ENCODE peak calls at places on chromosomes 12 and 14, in five cellular contexts. One of them, this sample, is unnamed.

GRCh38 chr12:8846305-8846704 is 23.9 kb downstream of the A2ML1 start:
- DNase-seq in adrenal gland: no peak
- DNase-seq in heart right ventricle: no peak
- DNase-seq in right cardiac atrium: no peak
- DNase-seq in mesenchymal stem cell: no peak
- DNase-seq in this sample: no peak

GRCh38 chr12:112551681-112552080 is 132.9 kb downstream of the PTPN11 start:
- DNase-seq in adrenal gland: no peak
- DNase-seq in heart right ventricle: no peak
- DNase-seq in right cardiac atrium: no peak
- DNase-seq in mesenchymal stem cell: no peak
- DNase-seq in this sample: no peak

GRCh38 chr12:56682323-56682722 is 5.8 kb downstream of the PTGES3 start:
- DNase-seq in adrenal gland: peak
- DNase-seq in heart right ventricle: no peak
- DNase-seq in right cardiac atrium: no peak
- DNase-seq in mesenchymal stem cell: no peak
- DNase-seq in this sample: no peak

GRCh38 chr14:59251811-59252771 is 63.6 kb downstream of the DAAM1 start:
- DNase-seq in adrenal gland: no peak
- DNase-seq in heart right ventricle: no peak
- DNase-seq in right cardiac atrium: no peak
- DNase-seq in mesenchymal stem cell: peak
- DNase-seq in this sample: no peak

GRCh38 chr14:77059276-77059934 is 30.9 kb upstream of the IRF2BPL start:
- DNase-seq in adrenal gland: peak
- DNase-seq in heart right ventricle: no peak
- DNase-seq in right cardiac atrium: peak
- DNase-seq in mesenchymal stem cell: peak
- DNase-seq in this sample: peak

GRCh38 chr14:36295642-36296627 is 24.5 kb downstream of the MBIP start:
- DNase-seq in adrenal gland: no peak
- DNase-seq in heart right ventricle: no peak
- DNase-seq in right cardiac atrium: no peak
- DNase-seq in mesenchymal stem cell: no peak
- DNase-seq in this sample: no peak

GRCh38 chr12:68113644-68114043 is 45.9 kb downstream of the IFNG start:
- DNase-seq in adrenal gland: no peak
- DNase-seq in heart right ventricle: no peak
- DNase-seq in right cardiac atrium: no peak
- DNase-seq in mesenchymal stem cell: no peak
- DNase-seq in this sample: peak

GRCh38 chr12:59632408-59632807 is 36.6 kb downstream of the SLC16A7 start:
- DNase-seq in adrenal gland: peak
- DNase-seq in heart right ventricle: no peak
- DNase-seq in right cardiac atrium: no peak
- DNase-seq in mesenchymal stem cell: no peak
- DNase-seq in this sample: no peak

GRCh38 chr14:104422301-104423223 is 157.0 kb upstream of the C14orf180 start:
- DNase-seq in adrenal gland: peak
- DNase-seq in heart right ventricle: no peak
- DNase-seq in right cardiac atrium: no peak
- DNase-seq in mesenchymal stem cell: no peak
- DNase-seq in this sample: no peak

GRCh38 chr12:94622475-94622874 is 27.9 kb downstream of the TMCC3 start:
- DNase-seq in adrenal gland: peak
- DNase-seq in heart right ventricle: peak
- DNase-seq in right cardiac atrium: no peak
- DNase-seq in mesenchymal stem cell: no peak
- DNase-seq in this sample: no peak

GRCh38 chr14:104143071-104143470 is 4.7 kb downstream of the KIF26A start:
- DNase-seq in adrenal gland: peak
- DNase-seq in heart right ventricle: no peak
- DNase-seq in right cardiac atrium: peak
- DNase-seq in mesenchymal stem cell: no peak
- DNase-seq in this sample: no peak

GRCh38 chr12:69464433-69464832 is 5.8 kb upstream of the FRS2 start:
- DNase-seq in adrenal gland: no peak
- DNase-seq in heart right ventricle: no peak
- DNase-seq in right cardiac atrium: no peak
- DNase-seq in mesenchymal stem cell: no peak
- DNase-seq in this sample: no peak

GRCh38 chr12:109309441-109310246 is 560 bp upstream of the FOXN4 start:
- DNase-seq in adrenal gland: no peak
- DNase-seq in heart right ventricle: no peak
- DNase-seq in right cardiac atrium: no peak
- DNase-seq in mesenchymal stem cell: no peak
- DNase-seq in this sample: peak

GRCh38 chr12:116346222-116346621 is 68.7 kb upstream of the MED13L start:
- DNase-seq in adrenal gland: peak
- DNase-seq in heart right ventricle: no peak
- DNase-seq in right cardiac atrium: peak
- DNase-seq in mesenchymal stem cell: peak
- DNase-seq in this sample: peak

GRCh38 chr14:34301107-34301734 is 160.8 kb downstream of the SPTSSA start:
- DNase-seq in adrenal gland: no peak
- DNase-seq in heart right ventricle: no peak
- DNase-seq in right cardiac atrium: no peak
- DNase-seq in mesenchymal stem cell: peak
- DNase-seq in this sample: peak

GRCh38 chr14:24900281-24900868 is 149.6 kb downstream of the STXBP6 start:
- DNase-seq in adrenal gland: no peak
- DNase-seq in heart right ventricle: no peak
- DNase-seq in right cardiac atrium: no peak
- DNase-seq in mesenchymal stem cell: no peak
- DNase-seq in this sample: no peak

GRCh38 chr12:7130791-7131501 is 775 bp downstream of the CLSTN3 start:
- DNase-seq in adrenal gland: peak
- DNase-seq in heart right ventricle: no peak
- DNase-seq in right cardiac atrium: no peak
- DNase-seq in mesenchymal stem cell: peak
- DNase-seq in this sample: no peak

GRCh38 chr14:54109521-54110120 is 153.0 kb upstream of the BMP4 start:
- DNase-seq in adrenal gland: no peak
- DNase-seq in heart right ventricle: no peak
- DNase-seq in right cardiac atrium: no peak
- DNase-seq in mesenchymal stem cell: no peak
- DNase-seq in this sample: no peak

GRCh38 chr12:14638066-14638465 is 58.3 kb downstream of the GUCY2C start:
- DNase-seq in adrenal gland: no peak
- DNase-seq in heart right ventricle: no peak
- DNase-seq in right cardiac atrium: no peak
- DNase-seq in mesenchymal stem cell: no peak
- DNase-seq in this sample: peak

GRCh38 chr12:123478762-123479161 is 20.8 kb downstream of the SNRNP35 start:
- DNase-seq in adrenal gland: peak
- DNase-seq in heart right ventricle: peak
- DNase-seq in right cardiac atrium: peak
- DNase-seq in mesenchymal stem cell: no peak
- DNase-seq in this sample: no peak

GRCh38 chr12:1448321-1448720 is 146.1 kb downstream of the FBXL14 start:
- DNase-seq in adrenal gland: no peak
- DNase-seq in heart right ventricle: no peak
- DNase-seq in right cardiac atrium: no peak
- DNase-seq in mesenchymal stem cell: peak
- DNase-seq in this sample: no peak
- H3K27ac ChIP-seq in adrenal gland: no peak
- H3K27ac ChIP-seq in heart right ventricle: no peak
- H3K27ac ChIP-seq in right cardiac atrium: no peak
- H3K27ac ChIP-seq in mesenchymal stem cell: no peak
- H3K27ac ChIP-seq in this sample: no peak

GRCh38 chr12:131756441-131756840 is 45.6 kb downstream of the SFSWAP start:
- DNase-seq in adrenal gland: no peak
- DNase-seq in heart right ventricle: no peak
- DNase-seq in right cardiac atrium: no peak
- DNase-seq in mesenchymal stem cell: no peak
- DNase-seq in this sample: no peak

GRCh38 chr12:131759176-131759575 is 48.3 kb downstream of the SFSWAP start:
- DNase-seq in adrenal gland: no peak
- DNase-seq in heart right ventricle: no peak
- DNase-seq in right cardiac atrium: no peak
- DNase-seq in mesenchymal stem cell: no peak
- DNase-seq in this sample: no peak

GRCh38 chr12:131758016-131758739 is 47.3 kb downstream of the SFSWAP start:
- DNase-seq in adrenal gland: no peak
- DNase-seq in heart right ventricle: peak
- DNase-seq in right cardiac atrium: no peak
- DNase-seq in mesenchymal stem cell: no peak
- DNase-seq in this sample: no peak

GRCh38 chr12:131755305-131756113 is 44.6 kb downstream of the SFSWAP start:
- DNase-seq in adrenal gland: no peak
- DNase-seq in heart right ventricle: no peak
- DNase-seq in right cardiac atrium: no peak
- DNase-seq in mesenchymal stem cell: peak
- DNase-seq in this sample: peak

GRCh38 chr12:131757111-131757510 is 46.2 kb downstream of the SFSWAP start:
- DNase-seq in adrenal gland: no peak
- DNase-seq in heart right ventricle: no peak
- DNase-seq in right cardiac atrium: no peak
- DNase-seq in mesenchymal stem cell: no peak
- DNase-seq in this sample: no peak
- H3K27ac ChIP-seq in adrenal gland: no peak
- H3K27ac ChIP-seq in heart right ventricle: no peak
- H3K27ac ChIP-seq in right cardiac atrium: no peak
- H3K27ac ChIP-seq in mesenchymal stem cell: no peak
- H3K27ac ChIP-seq in this sample: no peak

DNA sequence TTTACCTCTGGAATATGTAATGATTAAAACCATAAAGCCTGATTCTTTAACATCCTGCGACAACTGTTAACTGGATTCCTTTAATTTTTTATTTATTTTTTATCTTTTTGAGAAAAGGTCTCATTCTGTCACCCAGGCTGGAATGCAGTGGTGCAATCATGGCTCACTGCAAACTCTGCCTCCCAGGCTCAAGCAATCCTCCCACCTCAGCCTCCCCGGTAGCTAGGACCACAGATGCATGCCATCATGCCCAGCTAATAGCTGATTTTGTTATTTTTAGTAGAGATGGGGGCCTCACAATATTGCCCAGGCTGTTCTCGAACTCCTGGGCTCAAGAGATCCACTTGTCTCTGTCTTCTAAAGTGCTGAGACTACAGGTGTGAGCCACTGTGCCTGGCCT is 3.7 kb downstream of the MYBPC1 start:
- DNase-seq in adrenal gland: no peak
- DNase-seq in heart right ventricle: no peak
- DNase-seq in right cardiac atrium: no peak
- DNase-seq in mesenchymal stem cell: no peak
- DNase-seq in this sample: no peak
- H3K27ac ChIP-seq in adrenal gland: no peak
- H3K27ac ChIP-seq in heart right ventricle: no peak
- H3K27ac ChIP-seq in right cardiac atrium: no peak
- H3K27ac ChIP-seq in mesenchymal stem cell: no peak
- H3K27ac ChIP-seq in this sample: no peak

GRCh38 chr12:64457036-64457435 is 5.1 kb downstream of the TBK1 start:
- DNase-seq in adrenal gland: no peak
- DNase-seq in heart right ventricle: no peak
- DNase-seq in right cardiac atrium: no peak
- DNase-seq in mesenchymal stem cell: peak
- DNase-seq in this sample: no peak

GRCh38 chr12:64456119-64456518 is 4.2 kb downstream of the TBK1 start:
- DNase-seq in adrenal gland: no peak
- DNase-seq in heart right ventricle: no peak
- DNase-seq in right cardiac atrium: no peak
- DNase-seq in mesenchymal stem cell: no peak
- DNase-seq in this sample: no peak

GRCh38 chr12:64459388-64460024 is 7.6 kb downstream of the TBK1 start:
- DNase-seq in adrenal gland: no peak
- DNase-seq in heart right ventricle: peak
- DNase-seq in right cardiac atrium: no peak
- DNase-seq in mesenchymal stem cell: peak
- DNase-seq in this sample: no peak

GRCh38 chr12:64457466-64457865 is 5.5 kb downstream of the TBK1 start:
- DNase-seq in adrenal gland: no peak
- DNase-seq in heart right ventricle: no peak
- DNase-seq in right cardiac atrium: no peak
- DNase-seq in mesenchymal stem cell: no peak
- DNase-seq in this sample: no peak

GRCh38 chr12:64457923-64458322 is 6.0 kb downstream of the TBK1 start:
- DNase-seq in adrenal gland: no peak
- DNase-seq in heart right ventricle: no peak
- DNase-seq in right cardiac atrium: no peak
- DNase-seq in mesenchymal stem cell: no peak
- DNase-seq in this sample: no peak
- H3K27ac ChIP-seq in adrenal gland: peak
- H3K27ac ChIP-seq in heart right ventricle: no peak
- H3K27ac ChIP-seq in right cardiac atrium: no peak
- H3K27ac ChIP-seq in mesenchymal stem cell: no peak
- H3K27ac ChIP-seq in this sample: no peak

GRCh38 chr12:29320295-29321090 is 60.5 kb downstream of the ERGIC2 start:
- DNase-seq in adrenal gland: no peak
- DNase-seq in heart right ventricle: no peak
- DNase-seq in right cardiac atrium: no peak
- DNase-seq in mesenchymal stem cell: peak
- DNase-seq in this sample: no peak
- H3K27ac ChIP-seq in adrenal gland: no peak
- H3K27ac ChIP-seq in heart right ventricle: no peak
- H3K27ac ChIP-seq in right cardiac atrium: no peak
- H3K27ac ChIP-seq in mesenchymal stem cell: peak
- H3K27ac ChIP-seq in this sample: no peak